ENCODE peak calls at places on chromosomes 13 and 19, in nine cellular contexts. One of them, this sample, is unnamed.

GRCh38 chr13:51804295-51805172 is 571 bp upstream of the DHRS12 start:
- DNase-seq in Daoy: no peak
- DNase-seq in KBM-7: no peak
- DNase-seq in AG10803: no peak
- DNase-seq in CD8-positive, alpha-beta T cell: no peak
- DNase-seq in T-helper 22 cell: no peak
- DNase-seq in T-helper 1 cell: peak; percentile 36
- DNase-seq in esophagus squamous epithelium: no peak
- DNase-seq in hepatic stellate cell: no peak
- DNase-seq in this sample: peak; percentile 40

GRCh38 chr19:49338691-49339363 is 3.6 kb downstream of the CD37 start:
- DNase-seq in Daoy: peak; percentile 62
- DNase-seq in KBM-7: no peak
- DNase-seq in AG10803: no peak
- DNase-seq in CD8-positive, alpha-beta T cell: no peak
- DNase-seq in T-helper 22 cell: no peak
- DNase-seq in T-helper 1 cell: no peak
- DNase-seq in esophagus squamous epithelium: no peak
- DNase-seq in hepatic stellate cell: peak; percentile 40
- DNase-seq in this sample: peak; percentile 55

GRCh38 chr13:77876176-77876575 is 42.5 kb downstream of the EDNRB start:
- DNase-seq in Daoy: no peak
- DNase-seq in KBM-7: no peak
- DNase-seq in AG10803: peak; percentile 46
- DNase-seq in CD8-positive, alpha-beta T cell: no peak
- DNase-seq in T-helper 22 cell: no peak
- DNase-seq in T-helper 1 cell: no peak
- DNase-seq in esophagus squamous epithelium: no peak
- DNase-seq in hepatic stellate cell: no peak
- DNase-seq in this sample: peak; percentile 60

GRCh38 chr19:34145741-34146202 is 26.5 kb upstream of the LSM14A start:
- DNase-seq in Daoy: peak; percentile 57
- DNase-seq in KBM-7: peak; percentile 71
- DNase-seq in AG10803: peak; percentile 36
- DNase-seq in CD8-positive, alpha-beta T cell: peak; percentile 8
- DNase-seq in T-helper 22 cell: no peak
- DNase-seq in T-helper 1 cell: peak; percentile 45
- DNase-seq in esophagus squamous epithelium: no peak
- DNase-seq in hepatic stellate cell: peak; percentile 40
- DNase-seq in this sample: peak; percentile 60

GRCh38 chr13:113974304-113975281 is 717 bp upstream of the C13orf46 start:
- DNase-seq in Daoy: no peak
- DNase-seq in KBM-7: no peak
- DNase-seq in AG10803: no peak
- DNase-seq in CD8-positive, alpha-beta T cell: no peak
- DNase-seq in T-helper 22 cell: no peak
- DNase-seq in T-helper 1 cell: no peak
- DNase-seq in esophagus squamous epithelium: no peak
- DNase-seq in hepatic stellate cell: no peak
- DNase-seq in this sample: no peak

GRCh38 chr13:85597790-85598500 is 201.3 kb downstream of the SLITRK6 start:
- DNase-seq in Daoy: peak; percentile 3
- DNase-seq in KBM-7: no peak
- DNase-seq in AG10803: no peak
- DNase-seq in CD8-positive, alpha-beta T cell: no peak
- DNase-seq in T-helper 22 cell: no peak
- DNase-seq in T-helper 1 cell: no peak
- DNase-seq in esophagus squamous epithelium: no peak
- DNase-seq in hepatic stellate cell: no peak
- DNase-seq in this sample: no peak

GRCh38 chr19:34345934-34346333 is 19.1 kb upstream of the GPI start:
- DNase-seq in Daoy: peak; percentile 68
- DNase-seq in KBM-7: peak; percentile 65
- DNase-seq in AG10803: peak; percentile 58
- DNase-seq in CD8-positive, alpha-beta T cell: peak; percentile 37
- DNase-seq in T-helper 22 cell: peak; percentile 31
- DNase-seq in T-helper 1 cell: peak; percentile 58
- DNase-seq in esophagus squamous epithelium: no peak
- DNase-seq in hepatic stellate cell: peak; percentile 84
- DNase-seq in this sample: peak; percentile 88

GRCh38 chr13:109144693-109145437 is 515.5 kb downstream of the MYO16 start:
- DNase-seq in Daoy: no peak
- DNase-seq in KBM-7: no peak
- DNase-seq in AG10803: peak; percentile 22
- DNase-seq in CD8-positive, alpha-beta T cell: no peak
- DNase-seq in T-helper 22 cell: no peak
- DNase-seq in T-helper 1 cell: no peak
- DNase-seq in esophagus squamous epithelium: no peak
- DNase-seq in hepatic stellate cell: no peak
- DNase-seq in this sample: peak; percentile 30

GRCh38 chr13:98480915-98481510 is 95.9 kb downstream of the STK24 start:
- DNase-seq in Daoy: peak; percentile 58
- DNase-seq in KBM-7: no peak
- DNase-seq in AG10803: peak; percentile 25
- DNase-seq in CD8-positive, alpha-beta T cell: no peak
- DNase-seq in T-helper 22 cell: peak; percentile 27
- DNase-seq in T-helper 1 cell: no peak
- DNase-seq in esophagus squamous epithelium: no peak
- DNase-seq in hepatic stellate cell: no peak
- DNase-seq in this sample: no peak